ENCODE peak calls at places on chromosomes 1 and 21, in seven cellular contexts. R is CD8-positive, alpha-beta T cell; W is endodermal cell; H is retina; D is DMS153; K is activated CD4-positive, alpha-beta T cell treated with anti-CD3 and anti-CD28 coated beads, Interleukin-2, amount 50 U/mL, for 48 hours; E is substantia nigra. I is an unnamed sample.

GRCh38 chr1:54547601-54548388 is at the start of gene ACOT11:
- DNase-seq in R (no peak), W (no peak), H (peak), D (peak), K (no peak), E (peak), I (peak)

GRCh38 chr1:162605225-162605927 is 26.9 kb upstream of the DDR2 start:
- DNase-seq in R (no peak), W (no peak), H (no peak), D (no peak), K (no peak), E (no peak), I (no peak)

GRCh38 chr1:31615414-31615813 is 2.1 kb upstream of the HCRTR1 start:
- DNase-seq in R (no peak), W (no peak), H (no peak), D (no peak), K (no peak), E (no peak), I (no peak)

GRCh38 chr1:50829010-50829958 is 130.8 kb downstream of the FAF1 start:
- DNase-seq in R (no peak), W (no peak), H (no peak), D (no peak), K (no peak), E (no peak), I (no peak)

GRCh38 chr1:107243461-107243860 is 102.6 kb downstream of the NTNG1 start:
- DNase-seq in R (no peak), W (no peak), H (no peak), D (no peak), K (no peak), E (no peak), I (no peak)

GRCh38 chr21:45458281-45459170 is 53.6 kb downstream of the COL18A1 start:
- DNase-seq in R (no peak), W (no peak), H (peak), D (no peak), K (no peak), E (no peak), I (no peak)

GRCh38 chr1:92759361-92759760 is 25.5 kb downstream of the EVI5 start:
- DNase-seq in R (no peak), W (no peak), H (no peak), D (no peak), K (no peak), E (no peak), I (no peak)

GRCh38 chr1:39453603-39454002 is 37.8 kb upstream of the BMP8A start:
- DNase-seq in R (no peak), W (no peak), H (no peak), D (no peak), K (no peak), E (peak), I (no peak)

GRCh38 chr1:77533660-77534295 is 148.7 kb downstream of the ZZZ3 start:
- DNase-seq in R (peak), W (peak), H (peak), D (no peak), K (peak), E (peak), I (peak)

GRCh38 chr21:42350899-42351543 is at the start of gene TFF2:
- DNase-seq in R (no peak), W (peak), H (no peak), D (no peak), K (no peak), E (no peak), I (no peak)

GRCh38 chr1:233707153-233707905 is 93.4 kb downstream of the KCNK1 start:
- DNase-seq in R (no peak), W (no peak), H (peak), D (peak), K (no peak), E (no peak), I (no peak)

GRCh38 chr1:196160066-196160795 is 448.0 kb downstream of the KCNT2 start:
- DNase-seq in R (no peak), W (no peak), H (no peak), D (no peak), K (no peak), E (no peak), I (no peak)

GRCh38 chr1:151255381-151255780 is 847 bp downstream of the PSMD4 start:
- DNase-seq in R (no peak), W (no peak), H (peak), D (no peak), K (no peak), E (no peak), I (peak)

GRCh38 chr21:32096411-32096810 is 182.4 kb downstream of the MIS18A start:
- DNase-seq in R (no peak), W (peak), H (peak), D (no peak), K (peak), E (no peak), I (peak)

GRCh38 chr1:101120868-101121267 is 95.3 kb upstream of the DPH5 start:
- DNase-seq in R (no peak), W (no peak), H (no peak), D (no peak), K (no peak), E (no peak), I (no peak)

GRCh38 chr1:81844477-81844876 is 43.7 kb downstream of the ADGRL2 start:
- DNase-seq in R (no peak), W (no peak), H (no peak), D (no peak), K (no peak), E (no peak), I (no peak)

GRCh38 chr1:228478912-228479665 is 8.1 kb upstream of the RNF187 start:
- DNase-seq in R (no peak), W (peak), H (no peak), D (no peak), K (peak), E (no peak), I (peak)

GRCh38 chr1:177848577-177848976 is 121.3 kb downstream of the SEC16B start:
- DNase-seq in R (no peak), W (no peak), H (no peak), D (no peak), K (no peak), E (no peak), I (no peak)

GRCh38 chr1:154820646-154821045 is 49.4 kb downstream of the KCNN3 start:
- DNase-seq in R (no peak), W (no peak), H (no peak), D (no peak), K (no peak), E (no peak), I (no peak)

GRCh38 chr21:33169360-33169759 is 60.4 kb upstream of the IFNAR2 start:
- DNase-seq in R (no peak), W (no peak), H (no peak), D (no peak), K (no peak), E (no peak), I (no peak)

GRCh38 chr1:29708381-29708780 is 472.1 kb downstream of the PTPRU start:
- DNase-seq in R (no peak), W (no peak), H (peak), D (peak), K (no peak), E (no peak), I (no peak)

GRCh38 chr1:29687601-29688244 is 451.4 kb downstream of the PTPRU start:
- DNase-seq in R (no peak), W (peak), H (no peak), D (no peak), K (no peak), E (no peak), I (no peak)

GRCh38 chr21:43328591-43329360 is 98.2 kb downstream of the SIK1 start:
- DNase-seq in R (no peak), W (no peak), H (no peak), D (no peak), K (no peak), E (no peak), I (no peak)

GRCh38 chr1:236067854-236068454 is 3.1 kb upstream of the NID1 start:
- DNase-seq in R (no peak), W (no peak), H (no peak), D (no peak), K (no peak), E (no peak), I (no peak)

GRCh38 chr1:101410048-101410878 is 173.4 kb downstream of the S1PR1 start:
- DNase-seq in R (no peak), W (no peak), H (peak), D (no peak), K (no peak), E (no peak), I (no peak)

GRCh38 chr1:86965012-86965826 is 50.8 kb downstream of the HS2ST1 start:
- DNase-seq in R (peak), W (peak), H (peak), D (no peak), K (peak), E (no peak), I (peak)

GRCh38 chr1:180246579-180246978 is 16.5 kb downstream of the LHX4 start:
- DNase-seq in R (no peak), W (no peak), H (no peak), D (no peak), K (no peak), E (no peak), I (no peak)

I was measured in neural progenitor cell.